ENCODE peak calls at places on chromosomes 5 and 9, in ten cellular contexts. U, X, T, E, I, K, J, Y, N and V are unnamed samples.
A peak's percentile ranks its signal among the peaks of the same experiment; 100 is the strongest.

GRCh38 chr5:68542207-68542606 is 326.7 kb downstream of the PIK3R1 start:
- DNase-seq in U (no peak), X (no peak), T (no peak), E (no peak), I (no peak), K (no peak), J (no peak), Y (no peak), N (no peak), V (no peak)

GRCh38 chr5:146340260-146341081 is 1.8 kb downstream of the POU4F3 start:
- DNase-seq in U (peak; percentile 81), X (peak; percentile 68), T (peak; percentile 71), E (no peak), I (peak; percentile 32), K (no peak), J (peak; percentile 60), Y (peak; percentile 66), N (peak; percentile 92), V (peak; percentile 77)

GRCh38 chr9:14180077-14180941 is 133.6 kb downstream of the NFIB start:
- DNase-seq in U (no peak), X (no peak), T (no peak), E (no peak), I (no peak), K (no peak), J (peak; percentile 41), Y (no peak), N (no peak), V (no peak)

GRCh38 chr9:137045294-137046093 is 483 bp downstream of the NPDC1 start:
- DNase-seq in U (peak; percentile 59), X (peak; percentile 38), T (peak; percentile 56), E (no peak), I (peak; percentile 20), K (no peak), J (no peak), Y (peak; percentile 37), N (peak; percentile 61), V (no peak)

GRCh38 chr5:118698774-118699173 is 289.6 kb downstream of the DTWD2 start:
- DNase-seq in U (peak; percentile 53), X (no peak), T (no peak), E (no peak), I (no peak), K (no peak), J (no peak), Y (no peak), N (no peak), V (no peak)

GRCh38 chr5:105794578-105794977 is 1876.2 kb downstream of the EFNA5 start:
- DNase-seq in U (no peak), X (no peak), T (no peak), E (no peak), I (no peak), K (no peak), J (no peak), Y (no peak), N (no peak), V (no peak)

GRCh38 chr9:87732756-87733155 is 6.8 kb downstream of the CTSL start:
- DNase-seq in U (no peak), X (no peak), T (no peak), E (no peak), I (no peak), K (no peak), J (no peak), Y (no peak), N (no peak), V (no peak)

GRCh38 chr9:4144869-4145268 is 155.0 kb downstream of the GLIS3 start:
- DNase-seq in U (no peak), X (no peak), T (peak; percentile 58), E (no peak), I (no peak), K (no peak), J (no peak), Y (no peak), N (no peak), V (no peak)

GRCh38 chr5:177600458-177601018 is 606 bp downstream of the B4GALT7 start:
- DNase-seq in U (no peak), X (peak; percentile 13), T (peak; percentile 41), E (no peak), I (no peak), K (no peak), J (no peak), Y (peak; percentile 38), N (no peak), V (no peak)

GRCh38 chr5:82023530-82024095 is 51.8 kb downstream of the ATG10 start:
- DNase-seq in U (no peak), X (no peak), T (no peak), E (no peak), I (no peak), K (no peak), J (no peak), Y (peak; percentile 65), N (no peak), V (no peak)

GRCh38 chr9:113594484-113595299 is 131.2 kb downstream of the RGS3 start:
- DNase-seq in U (no peak), X (no peak), T (no peak), E (no peak), I (no peak), K (no peak), J (no peak), Y (no peak), N (no peak), V (no peak)

GRCh38 chr5:132100672-132101261 is 27.2 kb downstream of the CSF2 start:
- DNase-seq in U (no peak), X (no peak), T (no peak), E (no peak), I (no peak), K (no peak), J (no peak), Y (no peak), N (no peak), V (no peak)

DNA sequence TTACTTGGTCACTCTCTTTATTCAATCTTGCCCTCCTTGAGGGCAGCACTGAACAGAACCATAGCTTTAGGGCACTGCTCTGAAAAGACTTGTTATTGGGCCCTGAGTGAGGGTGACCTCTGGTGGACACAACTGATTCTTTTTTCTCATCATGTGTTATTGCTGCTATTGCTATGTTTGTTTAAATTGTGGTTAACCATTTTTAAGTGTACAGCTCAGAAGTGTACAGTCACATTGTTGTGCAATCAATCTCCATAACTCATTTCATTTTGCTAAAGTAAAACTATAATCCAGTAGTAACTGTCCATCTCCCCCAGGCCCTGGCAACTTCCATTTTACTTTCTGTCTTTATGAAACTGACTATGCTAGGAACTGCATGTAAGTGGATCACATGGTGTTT is 351.1 kb upstream of the RIOK2 start:
- DNase-seq in U (no peak), X (peak; percentile 87), T (peak; percentile 97), E (no peak), I (peak; percentile 91), K (no peak), J (no peak), Y (peak; percentile 97), N (peak; percentile 16), V (peak; percentile 69)
- TF ChIP-seq CTCF in U (peak; percentile 49), X (peak; percentile 71), T (peak; percentile 73), E (no peak), I (peak; percentile 91), K (no peak), J (peak; percentile 67), Y (peak; percentile 82), N (peak; percentile 57), V (peak; percentile 7)

GRCh38 chr5:180394031-180394636 is 41.0 kb upstream of the GFPT2 start:
- DNase-seq in U (no peak), X (no peak), T (no peak), E (no peak), I (no peak), K (no peak), J (no peak), Y (no peak), N (no peak), V (no peak)

GRCh38 chr5:180389252-180390101 is 36.3 kb upstream of the GFPT2 start:
- DNase-seq in U (no peak), X (no peak), T (peak; percentile 11), E (peak; percentile 21), I (no peak), K (no peak), J (peak; percentile 61), Y (peak; percentile 20), N (no peak), V (no peak)

GRCh38 chr5:180390441-180391190 is 37.5 kb upstream of the GFPT2 start:
- DNase-seq in U (no peak), X (no peak), T (no peak), E (no peak), I (no peak), K (no peak), J (no peak), Y (peak; percentile 15), N (no peak), V (no peak)

GRCh38 chr5:180387798-180388197 is 34.7 kb upstream of the GFPT2 start:
- DNase-seq in U (no peak), X (no peak), T (no peak), E (no peak), I (no peak), K (no peak), J (no peak), Y (no peak), N (no peak), V (no peak)

DNA sequence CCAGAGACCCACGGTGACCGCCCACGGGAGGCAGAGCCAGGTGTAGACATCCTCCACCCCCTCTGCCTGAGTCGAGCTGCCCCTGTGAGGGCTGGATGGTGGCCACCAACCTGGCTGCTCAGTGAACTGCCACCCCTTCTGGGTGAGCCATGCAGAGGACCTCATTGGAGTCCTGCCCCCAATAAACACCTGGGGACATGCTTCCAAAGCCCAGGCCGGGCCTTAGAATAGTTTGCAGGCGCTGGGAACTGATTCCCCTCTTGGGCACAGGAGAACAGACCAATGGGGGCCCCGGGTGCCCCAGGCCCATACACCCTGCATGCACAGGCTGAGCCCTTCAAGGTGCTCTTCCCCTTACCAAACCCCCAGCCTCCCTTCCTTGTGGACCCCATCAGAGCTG is 38.1 kb upstream of the GFPT2 start:
- DNase-seq in U (no peak), X (no peak), T (no peak), E (no peak), I (no peak), K (no peak), J (no peak), Y (no peak), N (no peak), V (no peak)
- TF ChIP-seq CTCF in U (no peak), X (no peak), T (no peak), E (no peak), I (no peak), K (no peak), J (no peak), Y (no peak), N (no peak), V (no peak)

DNA sequence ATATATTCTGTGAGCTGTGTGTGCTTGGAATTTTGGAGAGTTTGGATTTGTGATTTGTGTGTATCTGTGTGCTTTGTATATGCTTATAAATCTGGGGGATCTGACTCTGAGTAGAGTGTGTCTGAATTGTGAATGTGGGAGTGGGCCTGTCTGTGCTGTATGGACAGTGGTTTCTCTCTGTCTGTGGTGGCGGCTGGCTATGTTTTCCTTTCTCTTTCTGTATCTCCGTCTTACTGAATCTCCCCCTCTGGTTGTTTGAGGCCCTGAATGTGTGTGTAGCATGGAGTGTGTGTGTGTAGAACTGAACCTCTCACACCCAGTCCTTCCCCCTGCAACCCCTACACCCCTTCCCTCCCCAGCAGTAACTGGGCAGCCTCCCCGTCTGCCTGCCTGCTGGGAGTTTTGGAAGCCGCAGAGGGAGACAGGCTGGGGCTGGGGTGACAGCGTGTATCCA is 4.7 kb downstream of the CXXC5 start:
- DNase-seq in U (no peak), X (peak; percentile 54), T (peak; percentile 18), E (no peak), I (no peak), K (no peak), J (peak; percentile 14), Y (peak; percentile 73), N (no peak), V (peak; percentile 78)
- TF ChIP-seq CTCF in U (no peak), X (no peak), T (peak; percentile 1), E (no peak), I (no peak), K (no peak), J (no peak), Y (peak; percentile 25), N (no peak), V (no peak)

GRCh38 chr5:7213525-7213924 is 182.4 kb upstream of the ADCY2 start:
- DNase-seq in U (no peak), X (no peak), T (no peak), E (no peak), I (no peak), K (no peak), J (no peak), Y (no peak), N (no peak), V (no peak)
- TF ChIP-seq CTCF in U (no peak), X (no peak), T (no peak), E (no peak), I (no peak), K (no peak), J (no peak), Y (no peak), N (no peak), V (no peak)